ENCODE peak calls at places on chromosomes 12 and 14, in seven cellular contexts. K, G, M, J, Q, X and I are unnamed samples.

GRCh38 chr12:65885312-65885711 is 61.0 kb downstream of the HMGA2 start:
- DNase-seq in K (no peak), G (no peak), M (no peak), J (no peak), Q (no peak), X (peak; percentile 35), I (no peak)

GRCh38 chr14:22848391-22849164 is 12.2 kb downstream of the MMP14 start:
- DNase-seq in K (no peak), G (peak; percentile 74), M (peak; percentile 96), J (no peak), Q (no peak), X (peak; percentile 92), I (peak; percentile 92)

GRCh38 chr12:86484473-86484872 is 228.3 kb upstream of the MGAT4C start:
- DNase-seq in K (no peak), G (no peak), M (no peak), J (no peak), Q (no peak), X (no peak), I (no peak)

GRCh38 chr14:61147898-61148549 is 133.1 kb downstream of the TMEM30B start:
- DNase-seq in K (peak; percentile 81), G (no peak), M (peak; percentile 99), J (peak; percentile 37), Q (no peak), X (peak; percentile 100), I (no peak)

GRCh38 chr12:119826661-119827435 is 50.3 kb downstream of the CIT start:
- DNase-seq in K (no peak), G (no peak), M (no peak), J (no peak), Q (no peak), X (no peak), I (no peak)

GRCh38 chr12:49298160-49298559 is 3.2 kb downstream of the PRPH start:
- DNase-seq in K (no peak), G (no peak), M (peak; percentile 26), J (no peak), Q (no peak), X (no peak), I (no peak)

GRCh38 chr14:50928002-50928635 is 16.2 kb downstream of the PYGL start:
- DNase-seq in K (peak; percentile 97), G (no peak), M (peak; percentile 33), J (no peak), Q (no peak), X (peak; percentile 85), I (no peak)

GRCh38 chr14:74882103-74882920 is 596 bp downstream of the DLST start:
- DNase-seq in K (no peak), G (peak; percentile 50), M (peak; percentile 42), J (peak; percentile 45), Q (peak; percentile 43), X (peak; percentile 41), I (no peak)

GRCh38 chr14:83042858-83043257 is 1509.2 kb upstream of the SEL1L start:
- DNase-seq in K (no peak), G (no peak), M (no peak), J (no peak), Q (no peak), X (no peak), I (no peak)

GRCh38 chr14:90663680-90664079 is 152.6 kb downstream of the TTC7B start:
- DNase-seq in K (no peak), G (no peak), M (no peak), J (no peak), Q (no peak), X (no peak), I (no peak)

GRCh38 chr14:64438181-64438839 is 27.0 kb upstream of the AKAP5 start:
- DNase-seq in K (peak; percentile 78), G (no peak), M (peak; percentile 79), J (peak; percentile 73), Q (peak; percentile 67), X (peak; percentile 87), I (no peak)

GRCh38 chr12:87336814-87337336 is 692.3 kb downstream of the C12orf50 start:
- DNase-seq in K (no peak), G (peak; percentile 6), M (no peak), J (no peak), Q (no peak), X (no peak), I (no peak)

GRCh38 chr12:76144253-76144564 is 59.7 kb upstream of the NAP1L1 start:
- DNase-seq in K (no peak), G (peak; percentile 43), M (peak; percentile 36), J (no peak), Q (no peak), X (peak; percentile 36), I (no peak)

GRCh38 chr14:64439141-64439540 is 26.2 kb upstream of the AKAP5 start:
- DNase-seq in K (no peak), G (no peak), M (no peak), J (no peak), Q (no peak), X (no peak), I (no peak)

GRCh38 chr12:17076335-17076734 is 470.4 kb upstream of the LMO3 start:
- DNase-seq in K (no peak), G (no peak), M (no peak), J (no peak), Q (peak; percentile 56), X (no peak), I (no peak)

GRCh38 chr12:106841471-106842302 is 67.2 kb downstream of the RIC8B start:
- DNase-seq in K (peak; percentile 8), G (peak; percentile 73), M (peak; percentile 47), J (peak; percentile 57), Q (peak; percentile 50), X (peak; percentile 45), I (peak; percentile 28)

GRCh38 chr12:45914090-45914489 is 76.3 kb downstream of the SCAF11 start:
- DNase-seq in K (peak; percentile 49), G (peak; percentile 28), M (peak; percentile 63), J (no peak), Q (no peak), X (peak; percentile 91), I (no peak)

GRCh38 chr12:108381793-108382436 is 42.8 kb upstream of the CMKLR1 start:
- DNase-seq in K (no peak), G (peak; percentile 59), M (peak; percentile 44), J (peak; percentile 16), Q (no peak), X (no peak), I (no peak)

GRCh38 chr12:59850268-59850667 is 254.4 kb downstream of the SLC16A7 start:
- DNase-seq in K (no peak), G (no peak), M (no peak), J (no peak), Q (no peak), X (no peak), I (no peak)

GRCh38 chr12:48977290-48978281 is 536 bp upstream of the WNT1 start:
- DNase-seq in K (no peak), G (peak; percentile 71), M (peak; percentile 61), J (peak; percentile 64), Q (peak; percentile 74), X (peak; percentile 80), I (no peak)

GRCh38 chr12:95993907-95994306 is 2.2 kb downstream of the HAL start:
- DNase-seq in K (no peak), G (no peak), M (no peak), J (no peak), Q (no peak), X (no peak), I (no peak)

GRCh38 chr12:118330421-118331018 is 42.2 kb downstream of the TAOK3 start:
- DNase-seq in K (peak; percentile 56), G (peak; percentile 76), M (peak; percentile 84), J (peak; percentile 34), Q (no peak), X (peak; percentile 89), I (peak; percentile 78)

GRCh38 chr12:98998697-98999299 is 353.7 kb downstream of the APAF1 start:
- DNase-seq in K (peak; percentile 28), G (peak; percentile 71), M (peak; percentile 40), J (peak; percentile 70), Q (peak; percentile 73), X (peak; percentile 38), I (peak; percentile 48)

GRCh38 chr12:52799498-52800211 is 3.7 kb upstream of the KRT3 start:
- DNase-seq in K (no peak), G (no peak), M (no peak), J (no peak), Q (no peak), X (no peak), I (no peak)

GRCh38 chr12:100128509-100128908 is 14.2 kb downstream of the BLTP3B start:
- DNase-seq in K (no peak), G (peak; percentile 93), M (peak; percentile 42), J (no peak), Q (peak; percentile 33), X (peak; percentile 41), I (peak; percentile 94)

GRCh38 chr12:111404362-111405148 is 1.2 kb upstream of the SH2B3 start:
- DNase-seq in K (no peak), G (peak; percentile 93), M (peak; percentile 50), J (no peak), Q (no peak), X (no peak), I (no peak)

GRCh38 chr14:99752486-99753121 is 40.6 kb upstream of the EML1 start:
- DNase-seq in K (peak; percentile 39), G (no peak), M (peak; percentile 55), J (peak; percentile 20), Q (no peak), X (peak; percentile 76), I (no peak)

GRCh38 chr14:93301821-93302447 is 30.9 kb downstream of the BTBD7 start:
- DNase-seq in K (no peak), G (no peak), M (no peak), J (no peak), Q (no peak), X (no peak), I (no peak)

GRCh38 chr12:94225506-94225905 is 77.1 kb downstream of the PLXNC1 start:
- DNase-seq in K (no peak), G (no peak), M (no peak), J (no peak), Q (no peak), X (no peak), I (no peak)

GRCh38 chr12:117360551-117361311 is 695 bp downstream of the NOS1 start:
- DNase-seq in K (no peak), G (peak; percentile 36), M (no peak), J (no peak), Q (no peak), X (no peak), I (no peak)

GRCh38 chr12:86122846-86123468 is 133.2 kb downstream of the MGAT4C start:
- DNase-seq in K (no peak), G (no peak), M (no peak), J (no peak), Q (no peak), X (peak; percentile 2), I (no peak)

GRCh38 chr14:68408680-68409079 is 384.2 kb downstream of the ZFP36L1 start:
- DNase-seq in K (no peak), G (peak; percentile 12), M (peak; percentile 49), J (no peak), Q (no peak), X (peak; percentile 48), I (no peak)

GRCh38 chr14:93304771-93305170 is 28.1 kb downstream of the BTBD7 start:
- DNase-seq in K (no peak), G (no peak), M (no peak), J (no peak), Q (no peak), X (peak; percentile 56), I (no peak)